ENCODE peak calls at places on chromosomes 5 and 9, in seven cellular contexts. One of them, this sample, is unnamed.

GRCh38 chr9:79210541-79211243 is 361.1 kb upstream of the TLE4 start:
- DNase-seq in T-helper 9 cell: no peak
- DNase-seq in NAMALWA: no peak
- DNase-seq in hypothalamus: no peak
- DNase-seq in fibroblast of the aortic adventitia: no peak
- DNase-seq in WTC11: no peak
- DNase-seq in NCI-H1092 treated with DMSO at 0.1 percent for 48 hours: peak; percentile 33
- DNase-seq in this sample: peak; percentile 40

GRCh38 chr5:133032852-133033742 is 6.7 kb upstream of the ZCCHC10 start:
- DNase-seq in T-helper 9 cell: no peak
- DNase-seq in NAMALWA: peak; percentile 80
- DNase-seq in hypothalamus: no peak
- DNase-seq in fibroblast of the aortic adventitia: no peak
- DNase-seq in WTC11: no peak
- DNase-seq in NCI-H1092 treated with DMSO at 0.1 percent for 48 hours: no peak
- DNase-seq in this sample: no peak

GRCh38 chr5:104189909-104190308 is 627.3 kb upstream of the NUDT12 start:
- DNase-seq in T-helper 9 cell: no peak
- DNase-seq in NAMALWA: no peak
- DNase-seq in hypothalamus: no peak
- DNase-seq in fibroblast of the aortic adventitia: peak; percentile 60
- DNase-seq in WTC11: no peak
- DNase-seq in NCI-H1092 treated with DMSO at 0.1 percent for 48 hours: no peak
- DNase-seq in this sample: no peak

GRCh38 chr9:757246-757881 is 84.1 kb upstream of the DMRT1 start:
- DNase-seq in T-helper 9 cell: no peak
- DNase-seq in NAMALWA: peak; percentile 46
- DNase-seq in hypothalamus: peak; percentile 17
- DNase-seq in fibroblast of the aortic adventitia: peak; percentile 69
- DNase-seq in WTC11: peak; percentile 55
- DNase-seq in NCI-H1092 treated with DMSO at 0.1 percent for 48 hours: peak; percentile 24
- DNase-seq in this sample: no peak

GRCh38 chr5:68436686-68437520 is 221.3 kb downstream of the PIK3R1 start:
- DNase-seq in T-helper 9 cell: no peak
- DNase-seq in NAMALWA: no peak
- DNase-seq in hypothalamus: no peak
- DNase-seq in fibroblast of the aortic adventitia: no peak
- DNase-seq in WTC11: no peak
- DNase-seq in NCI-H1092 treated with DMSO at 0.1 percent for 48 hours: no peak
- DNase-seq in this sample: no peak

GRCh38 chr9:128383007-128383753 is 12.0 kb downstream of the URM1 start:
- DNase-seq in T-helper 9 cell: no peak
- DNase-seq in NAMALWA: no peak
- DNase-seq in hypothalamus: no peak
- DNase-seq in fibroblast of the aortic adventitia: no peak
- DNase-seq in WTC11: peak; percentile 69
- DNase-seq in NCI-H1092 treated with DMSO at 0.1 percent for 48 hours: peak; percentile 72
- DNase-seq in this sample: no peak

GRCh38 chr9:72041775-72042194 is 18.6 kb downstream of the C9orf57 start:
- DNase-seq in T-helper 9 cell: no peak
- DNase-seq in NAMALWA: no peak
- DNase-seq in hypothalamus: no peak
- DNase-seq in fibroblast of the aortic adventitia: peak; percentile 70
- DNase-seq in WTC11: no peak
- DNase-seq in NCI-H1092 treated with DMSO at 0.1 percent for 48 hours: no peak
- DNase-seq in this sample: no peak

GRCh38 chr5:142025637-142026036 is 12.8 kb upstream of the GNPDA1 start:
- DNase-seq in T-helper 9 cell: no peak
- DNase-seq in NAMALWA: no peak
- DNase-seq in hypothalamus: no peak
- DNase-seq in fibroblast of the aortic adventitia: no peak
- DNase-seq in WTC11: no peak
- DNase-seq in NCI-H1092 treated with DMSO at 0.1 percent for 48 hours: no peak
- DNase-seq in this sample: no peak

GRCh38 chr5:110536120-110537115 is 190.1 kb downstream of the TMEM232 start:
- DNase-seq in T-helper 9 cell: no peak
- DNase-seq in NAMALWA: no peak
- DNase-seq in hypothalamus: no peak
- DNase-seq in fibroblast of the aortic adventitia: peak; percentile 9
- DNase-seq in WTC11: peak; percentile 24
- DNase-seq in NCI-H1092 treated with DMSO at 0.1 percent for 48 hours: no peak
- DNase-seq in this sample: no peak

GRCh38 chr9:126276056-126276728 is 50.4 kb upstream of the MVB12B start:
- DNase-seq in T-helper 9 cell: no peak
- DNase-seq in NAMALWA: no peak
- DNase-seq in hypothalamus: no peak
- DNase-seq in fibroblast of the aortic adventitia: no peak
- DNase-seq in WTC11: no peak
- DNase-seq in NCI-H1092 treated with DMSO at 0.1 percent for 48 hours: no peak
- DNase-seq in this sample: no peak

This sample was measured in NCI-H187 treated with DMSO at 0.1 percent for 48 hours.